ENCODE peak calls at places on chromosomes 5 and 9, in eight cellular contexts. E is A549, Q is thyroid gland, D is prostate gland, F is IMR-90, R is lower leg skin, M is uterus, A is body of pancreas. V is an unnamed sample.

GRCh38 chr9:98635374-98635773 is 73.4 kb downstream of the GABBR2 start:
- DNase-seq in D (no peak), F (peak; percentile 62), R (no peak), M (no peak), E (no peak), A (no peak), Q (no peak), V (no peak)

GRCh38 chr5:174306345-174307030 is 261.0 kb downstream of the NSG2 start:
- DNase-seq in F (no peak), E (no peak), A (no peak), M (no peak), R (no peak), Q (no peak), D (no peak), V (no peak)

GRCh38 chr5:65791721-65792698 is 70.0 kb downstream of the NLN start:
- DNase-seq in M (no peak), D (no peak), F (no peak), R (no peak), A (no peak), E (no peak), Q (no peak), V (no peak)

GRCh38 chr5:17440766-17441165 is 57.3 kb upstream of the TAF11L2 start:
- DNase-seq in E (no peak), R (no peak), F (no peak), D (no peak), Q (no peak), M (no peak), A (no peak), V (no peak)

GRCh38 chr5:98786178-98786853 is 12.9 kb downstream of the RGMB start:
- DNase-seq in A (peak; percentile 30), F (no peak), D (peak; percentile 81), E (no peak), R (no peak), M (no peak), Q (no peak), V (no peak)

GRCh38 chr5:179255527-179256228 is 89.6 kb downstream of the ADAMTS2 start:
- DNase-seq in R (no peak), M (peak; percentile 12), D (no peak), E (no peak), Q (no peak), A (no peak), F (no peak), V (no peak)

GRCh38 chr5:1479581-1480188 is 34.4 kb upstream of the SLC6A3 start:
- DNase-seq in R (peak; percentile 54), E (peak; percentile 40), A (peak; percentile 61), D (no peak), Q (no peak), M (peak; percentile 63), F (peak; percentile 36), V (peak; percentile 25)

GRCh38 chr9:98550206-98550820 is 158.4 kb downstream of the GABBR2 start:
- DNase-seq in E (no peak), Q (no peak), F (peak; percentile 82), M (no peak), D (no peak), A (no peak), R (no peak), V (no peak)

GRCh38 chr5:67160985-67161384 is 35.6 kb downstream of the CD180 start:
- DNase-seq in F (peak; percentile 57), A (no peak), R (no peak), Q (no peak), E (peak; percentile 62), M (no peak), D (peak; percentile 89), V (no peak)

GRCh38 chr5:107404595-107405366 is 266.0 kb downstream of the EFNA5 start:
- DNase-seq in M (no peak), F (no peak), E (no peak), D (no peak), R (no peak), A (no peak), Q (no peak), V (no peak)

GRCh38 chr5:143952809-143953208 is 140.8 kb downstream of the HMHB1 start:
- DNase-seq in R (no peak), D (no peak), A (no peak), Q (no peak), E (no peak), M (no peak), F (no peak), V (no peak)

GRCh38 chr5:143947313-143947712 is 135.4 kb downstream of the HMHB1 start:
- DNase-seq in E (no peak), R (no peak), F (no peak), Q (no peak), A (no peak), M (no peak), D (no peak), V (no peak)

DNA sequence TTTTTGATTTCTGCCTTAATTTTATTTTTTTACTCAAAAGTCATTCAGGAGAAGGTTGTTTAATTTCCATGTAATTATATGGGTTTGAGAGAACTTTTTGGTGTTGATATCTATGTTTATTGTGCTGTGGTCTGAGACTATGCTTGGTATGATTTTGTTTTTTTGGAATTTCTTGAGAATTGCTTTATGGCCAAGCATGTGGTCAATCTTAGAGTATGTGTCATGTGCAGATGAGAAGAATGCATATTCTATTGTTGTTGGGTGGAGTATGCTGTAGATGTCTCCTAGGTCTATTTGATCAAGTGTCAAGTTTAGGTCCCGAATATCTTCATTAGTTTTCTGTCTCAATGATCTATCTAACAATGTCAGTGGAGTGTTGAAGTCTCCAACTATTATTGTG is 134.9 kb downstream of the HMHB1 start:
- DNase-seq in F (peak; percentile 35), D (no peak), Q (no peak), R (no peak), A (no peak), M (no peak), E (no peak), V (no peak)
- TF ChIP-seq POLR2A in F (no peak), D (no peak), Q (no peak), R (no peak), A (no peak), M (no peak), E (no peak), V (no peak)

DNA sequence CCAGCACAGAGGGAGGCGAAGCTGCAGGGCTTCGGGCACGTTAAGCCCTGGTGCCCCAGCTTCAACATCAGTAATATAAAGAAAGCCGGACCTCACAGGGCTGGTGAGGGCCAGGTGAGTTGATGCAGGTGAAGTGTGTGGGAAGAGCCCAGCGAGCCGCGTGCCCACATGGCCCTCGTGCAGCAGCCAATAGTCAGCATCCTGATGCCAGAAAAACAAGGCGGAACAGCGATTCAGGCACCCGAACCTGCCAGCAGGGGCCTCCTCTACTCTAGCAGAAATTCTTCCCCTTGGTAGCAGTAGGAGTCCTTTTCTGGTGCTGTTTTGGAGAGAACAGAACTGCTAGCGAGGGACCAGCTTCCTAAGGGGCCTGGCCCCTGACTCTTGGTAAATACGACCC is 7.8 kb downstream of the MED10 start:
- DNase-seq in Q (no peak), D (no peak), E (no peak), F (no peak), A (no peak), M (no peak), R (no peak), V (no peak)
- TF ChIP-seq CTCF in Q (no peak), D (no peak), E (no peak), F (no peak), A (no peak), M (no peak), R (no peak), V (no peak)

GRCh38 chr9:128067622-128067897 is 440 bp upstream of the NAIF1 start:
- DNase-seq in F (no peak), Q (no peak), E (no peak), M (no peak), R (no peak), A (no peak), D (no peak), V (no peak)
- TF ChIP-seq POLR2A in F (peak; percentile 75), Q (no peak), E (no peak), M (no peak), R (no peak), A (no peak), D (no peak), V (no peak)

DNA sequence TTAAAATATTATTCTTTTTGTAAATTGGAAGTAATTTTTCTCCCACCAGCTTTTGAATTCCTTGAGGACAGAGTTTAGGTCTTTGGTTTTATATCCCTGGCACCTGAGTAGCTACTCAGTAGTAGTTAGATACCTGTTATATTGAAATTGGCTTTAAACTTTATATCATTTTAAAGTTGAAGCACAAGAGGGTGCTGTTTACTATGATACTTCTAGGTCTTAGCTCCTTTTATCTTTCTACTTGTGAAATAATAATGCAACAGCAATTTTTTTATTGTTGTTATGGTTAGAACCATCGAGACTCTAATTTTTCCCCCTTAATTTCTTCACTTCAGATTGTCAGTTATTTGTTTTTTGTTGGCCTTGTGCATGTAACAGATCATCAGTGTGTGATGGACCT is 46.3 kb downstream of the AP3S1 start:
- DNase-seq in M (no peak), R (no peak), E (no peak), A (no peak), F (peak; percentile 54), D (no peak), Q (no peak), V (no peak)
- TF ChIP-seq CTCF in M (no peak), R (no peak), E (peak; percentile 50), A (no peak), F (peak; percentile 54), D (no peak), Q (no peak), V (no peak)

DNA sequence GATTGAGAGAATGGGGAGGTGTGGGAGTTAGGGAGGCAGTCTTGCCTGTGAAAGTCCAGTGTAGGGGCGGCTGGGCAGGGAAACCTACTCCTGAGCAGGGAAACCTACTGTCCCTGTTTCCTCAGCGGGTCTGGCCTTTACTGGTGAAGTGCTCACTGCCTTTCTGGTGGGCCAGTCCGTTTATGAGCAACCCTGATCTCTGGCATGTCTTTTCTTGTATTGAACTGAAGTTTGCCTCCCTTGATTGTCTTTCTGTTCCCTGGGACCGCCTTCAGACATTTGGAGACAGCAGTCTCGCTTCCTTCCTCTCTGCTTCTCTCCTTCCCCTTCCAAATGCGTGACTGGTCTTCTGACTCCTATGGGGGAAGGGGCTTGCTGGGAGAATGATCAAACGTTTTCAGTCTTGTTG is 2.9 kb downstream of the SNX18 start:
- DNase-seq in F (peak; percentile 56), M (no peak), A (peak; percentile 41), R (peak; percentile 48), E (no peak), Q (peak; percentile 40), D (no peak), V (no peak)
- TF ChIP-seq POLR2A in F (peak; percentile 37), M (no peak), A (no peak), R (no peak), E (no peak), Q (peak; percentile 42), D (no peak), V (no peak)

DNA sequence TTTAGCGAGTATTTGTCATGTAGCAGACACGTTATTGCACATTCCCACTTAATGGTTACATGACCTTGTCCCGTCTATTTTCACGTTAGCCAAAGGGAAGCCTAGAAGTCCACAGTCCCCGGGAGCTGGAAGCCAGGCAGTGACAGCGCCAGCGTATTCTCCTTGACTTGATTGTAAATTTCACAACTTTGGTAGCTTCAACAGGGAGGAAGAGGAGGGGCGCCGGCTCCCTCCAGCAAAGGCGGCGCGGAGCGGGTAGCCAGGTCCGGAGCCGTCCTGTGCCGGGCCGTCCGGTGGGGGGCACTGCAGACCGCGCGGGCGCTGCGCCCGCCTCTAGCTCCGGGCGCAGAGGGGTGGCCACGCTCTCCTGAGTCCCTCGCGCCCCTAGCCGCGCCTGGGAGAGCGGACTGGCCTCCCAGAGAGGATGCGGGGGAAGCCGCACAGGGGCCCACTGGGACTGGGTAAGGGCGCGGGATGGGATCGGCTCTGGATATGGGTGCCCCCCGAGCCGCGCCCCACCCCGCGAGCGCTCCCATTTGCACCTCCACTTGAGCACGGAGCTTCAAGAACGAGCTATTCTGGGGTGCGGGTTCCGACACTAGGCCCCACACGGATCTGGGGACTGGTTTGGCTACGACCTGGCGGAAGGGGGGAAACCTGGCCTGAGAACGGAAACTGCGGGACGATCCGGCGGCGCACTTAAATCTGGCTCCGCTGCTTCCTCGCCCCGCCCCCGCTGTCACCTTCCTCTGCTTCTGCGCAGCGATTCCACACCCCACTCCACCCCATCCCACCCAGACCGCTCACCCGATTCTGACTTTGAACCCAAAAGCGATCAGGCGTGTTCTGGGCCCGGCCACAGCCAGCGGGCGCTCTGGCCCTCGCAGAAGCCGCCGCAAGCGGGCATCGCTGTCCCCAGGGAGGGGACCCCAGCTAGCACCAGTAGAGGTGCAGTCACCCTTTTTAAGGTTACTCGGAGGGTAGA is 23.8 kb downstream of the KLF4 start:
- DNase-seq in E (peak; percentile 84), Q (peak; percentile 62), M (peak; percentile 81), R (peak; percentile 67), D (peak; percentile 57), F (peak; percentile 33), A (peak; percentile 50), V (peak; percentile 63)
- TF ChIP-seq CTCF in E (peak; percentile 92), Q (peak; percentile 50), M (peak; percentile 93), R (no peak), D (peak; percentile 78), F (peak; percentile 83), A (peak; percentile 78), V (peak; percentile 87)